ENCODE peak calls at places on chromosome 15, in nine cellular contexts. P, D, Y, U, G, Q, W, K and L are unnamed samples.

GRCh38 chr15:33226559-33227181 is 32.2 kb upstream of the FMN1 start:
- DNase-seq in U (no peak), G (peak), Q (peak), P (no peak), K (no peak), Y (peak), W (peak), D (peak), L (peak)

GRCh38 chr15:100224206-100225185 is 117.3 kb downstream of the ADAMTS17 start:
- DNase-seq in U (no peak), D (peak), G (no peak), K (no peak), Q (no peak), W (no peak), P (no peak), Y (no peak), L (no peak)

GRCh38 chr15:45919806-45920205 is 285.0 kb downstream of the SQOR start:
- DNase-seq in U (no peak), D (no peak), K (no peak), Y (peak), P (no peak), G (no peak), W (peak), Q (no peak), L (no peak)

GRCh38 chr15:31265871-31266711 is 60.5 kb upstream of the KLF13 start:
- DNase-seq in G (no peak), U (peak), K (no peak), D (peak), Q (peak), Y (no peak), W (peak), P (no peak), L (peak)

GRCh38 chr15:39976291-39977274 is 42.7 kb downstream of the EIF2AK4 start:
- DNase-seq in P (peak), D (peak), Y (peak), G (peak), Q (no peak), W (peak), U (peak), K (peak), L (peak)

GRCh38 chr15:64356443-64357040 is 569 bp upstream of the CSNK1G1 start:
- DNase-seq in W (peak), P (no peak), U (no peak), G (peak), Y (peak), Q (no peak), D (peak), K (no peak), L (peak)

GRCh38 chr15:56734013-56734625 is 810 bp upstream of the ZNF280D start:
- DNase-seq in U (no peak), Q (no peak), W (no peak), Y (no peak), K (no peak), P (no peak), D (no peak), G (no peak), L (no peak)

GRCh38 chr15:86018679-86019078 is 61.0 kb upstream of the AGBL1 start:
- DNase-seq in W (no peak), Q (no peak), G (no peak), U (no peak), P (no peak), Y (no peak), K (no peak), D (no peak), L (no peak)

GRCh38 chr15:43249699-43250203 is 17.0 kb downstream of the TGM5 start:
- DNase-seq in P (no peak), Q (no peak), K (no peak), Y (peak), U (no peak), D (no peak), G (no peak), W (peak), L (no peak)

GRCh38 chr15:57364282-57365007 is 11.9 kb upstream of the CGNL1 start:
- DNase-seq in K (no peak), Y (peak), Q (peak), P (no peak), G (no peak), D (no peak), U (peak), W (no peak), L (no peak)

GRCh38 chr15:76196949-76197315 is 114.3 kb downstream of the ETFA start:
- DNase-seq in P (no peak), Y (no peak), Q (no peak), G (no peak), W (no peak), D (peak), K (no peak), U (peak), L (peak)

GRCh38 chr15:23687143-23687470 is at the start of gene NDN:
- DNase-seq in W (peak), K (no peak), D (peak), U (peak), Q (no peak), Y (no peak), P (peak), G (no peak), L (peak)

GRCh38 chr15:42056934-42057743 is 36.3 kb upstream of the PLA2G4E start:
- DNase-seq in K (peak), P (peak), Q (peak), Y (peak), W (peak), D (peak), U (peak), G (peak), L (peak)

GRCh38 chr15:27989838-27990237 is 109.3 kb downstream of the OCA2 start:
- DNase-seq in Q (no peak), U (no peak), D (no peak), P (peak), Y (no peak), G (no peak), K (no peak), W (no peak), L (peak)

GRCh38 chr15:88258021-88258641 is 1.6 kb upstream of the NTRK3 start:
- DNase-seq in W (peak), G (no peak), Q (peak), Y (no peak), K (no peak), P (peak), D (no peak), U (peak), L (peak)

GRCh38 chr15:43093026-43093425 is 12.8 kb downstream of the UBR1 start:
- DNase-seq in Y (no peak), D (no peak), W (peak), K (no peak), U (no peak), P (no peak), G (no peak), Q (no peak), L (no peak)

GRCh38 chr15:40928351-40928974 is 677 bp upstream of the DLL4 start:
- DNase-seq in K (peak), Y (no peak), U (no peak), Q (peak), P (peak), W (no peak), G (peak), D (no peak), L (no peak)

GRCh38 chr15:58179206-58179605 is 41.0 kb downstream of the AQP9 start:
- DNase-seq in G (no peak), Y (no peak), D (no peak), K (no peak), P (no peak), W (no peak), U (no peak), Q (no peak), L (no peak)

GRCh38 chr15:101613130-101614000 is 38.8 kb downstream of the TM2D3 start:
- DNase-seq in K (peak), U (peak), D (peak), P (peak), G (peak), Q (no peak), Y (peak), W (no peak), L (peak)

GRCh38 chr15:49832421-49832980 is 211.7 kb downstream of the DTWD1 start:
- DNase-seq in G (no peak), Q (peak), K (peak), U (no peak), D (peak), W (peak), P (no peak), Y (peak), L (peak)

GRCh38 chr15:56608993-56609392 is 124.3 kb downstream of the ZNF280D start:
- DNase-seq in D (no peak), G (no peak), U (no peak), W (no peak), Q (peak), P (no peak), K (peak), Y (no peak), L (no peak)

GRCh38 chr15:70936326-70936725 is 43.7 kb downstream of the LRRC49 start:
- DNase-seq in G (peak), W (no peak), U (peak), D (no peak), Q (no peak), K (no peak), Y (no peak), P (no peak), L (peak)